ENCODE peak calls at places on chromosomes 7 and 10, in six cellular contexts. One of them, this sample, is unnamed.

GRCh38 chr10:86659721-86660438 is 5.5 kb downstream of the OPN4 start:
- DNase-seq in fibroblast of lung: no peak
- DNase-seq in neuronal stem cell: no peak
- DNase-seq in brain microvascular endothelial cell: no peak
- DNase-seq in GM23248: no peak
- DNase-seq in HCT116: no peak
- DNase-seq in this sample: peak

GRCh38 chr10:208616-209015 is 73.4 kb downstream of the ZMYND11 start:
- DNase-seq in fibroblast of lung: no peak
- DNase-seq in neuronal stem cell: no peak
- DNase-seq in brain microvascular endothelial cell: no peak
- DNase-seq in GM23248: no peak
- DNase-seq in HCT116: no peak
- DNase-seq in this sample: no peak

GRCh38 chr10:60899266-60899665 is 44.7 kb downstream of the RHOBTB1 start:
- DNase-seq in fibroblast of lung: no peak
- DNase-seq in neuronal stem cell: no peak
- DNase-seq in brain microvascular endothelial cell: no peak
- DNase-seq in GM23248: no peak
- DNase-seq in HCT116: no peak
- DNase-seq in this sample: no peak

GRCh38 chr10:14645239-14645960 is 129.3 kb downstream of the FAM107B start:
- DNase-seq in fibroblast of lung: no peak
- DNase-seq in neuronal stem cell: no peak
- DNase-seq in brain microvascular endothelial cell: no peak
- DNase-seq in GM23248: no peak
- DNase-seq in HCT116: no peak
- DNase-seq in this sample: no peak

GRCh38 chr10:26410356-26410755 is 27.8 kb upstream of the APBB1IP start:
- DNase-seq in fibroblast of lung: no peak
- DNase-seq in neuronal stem cell: no peak
- DNase-seq in brain microvascular endothelial cell: no peak
- DNase-seq in GM23248: no peak
- DNase-seq in HCT116: no peak
- DNase-seq in this sample: no peak

GRCh38 chr10:37275216-37275777 is 149.9 kb downstream of the ANKRD30A start:
- DNase-seq in fibroblast of lung: no peak
- DNase-seq in neuronal stem cell: no peak
- DNase-seq in brain microvascular endothelial cell: no peak
- DNase-seq in GM23248: no peak
- DNase-seq in HCT116: no peak
- DNase-seq in this sample: no peak

GRCh38 chr7:37287093-37287492 is 161.6 kb downstream of the ELMO1 start:
- DNase-seq in fibroblast of lung: no peak
- DNase-seq in neuronal stem cell: no peak
- DNase-seq in brain microvascular endothelial cell: no peak
- DNase-seq in GM23248: no peak
- DNase-seq in HCT116: no peak
- DNase-seq in this sample: no peak

GRCh38 chr7:4077980-4078379 is 604.1 kb upstream of the FOXK1 start:
- DNase-seq in fibroblast of lung: no peak
- DNase-seq in neuronal stem cell: no peak
- DNase-seq in brain microvascular endothelial cell: no peak
- DNase-seq in GM23248: no peak
- DNase-seq in HCT116: no peak
- DNase-seq in this sample: no peak

GRCh38 chr10:119305860-119306513 is 98.6 kb downstream of the GRK5 start:
- DNase-seq in fibroblast of lung: peak
- DNase-seq in neuronal stem cell: no peak
- DNase-seq in brain microvascular endothelial cell: peak
- DNase-seq in GM23248: peak
- DNase-seq in HCT116: peak
- DNase-seq in this sample: no peak

GRCh38 chr7:159119851-159120539 is 24.7 kb downstream of the VIPR2 start:
- DNase-seq in fibroblast of lung: no peak
- DNase-seq in neuronal stem cell: no peak
- DNase-seq in brain microvascular endothelial cell: no peak
- DNase-seq in GM23248: no peak
- DNase-seq in HCT116: no peak
- DNase-seq in this sample: peak

GRCh38 chr7:102306916-102307677 is 20.4 kb downstream of the SH2B2 start:
- DNase-seq in fibroblast of lung: peak
- DNase-seq in neuronal stem cell: no peak
- DNase-seq in brain microvascular endothelial cell: peak
- DNase-seq in GM23248: peak
- DNase-seq in HCT116: no peak
- DNase-seq in this sample: no peak

GRCh38 chr7:15707570-15707969 is 21.1 kb upstream of the MEOX2 start:
- DNase-seq in fibroblast of lung: no peak
- DNase-seq in neuronal stem cell: no peak
- DNase-seq in brain microvascular endothelial cell: no peak
- DNase-seq in GM23248: no peak
- DNase-seq in HCT116: no peak
- DNase-seq in this sample: no peak

GRCh38 chr10:127762925-127763324 is 25.9 kb downstream of the FOXI2 start:
- DNase-seq in fibroblast of lung: no peak
- DNase-seq in neuronal stem cell: no peak
- DNase-seq in brain microvascular endothelial cell: no peak
- DNase-seq in GM23248: no peak
- DNase-seq in HCT116: no peak
- DNase-seq in this sample: no peak

GRCh38 chr10:79185796-79186374 is 117.1 kb downstream of the ZMIZ1 start:
- DNase-seq in fibroblast of lung: no peak
- DNase-seq in neuronal stem cell: no peak
- DNase-seq in brain microvascular endothelial cell: no peak
- DNase-seq in GM23248: no peak
- DNase-seq in HCT116: no peak
- DNase-seq in this sample: no peak

GRCh38 chr7:93799750-93800357 is 90.7 kb downstream of the TFPI2 start:
- DNase-seq in fibroblast of lung: peak
- DNase-seq in neuronal stem cell: peak
- DNase-seq in brain microvascular endothelial cell: no peak
- DNase-seq in GM23248: peak
- DNase-seq in HCT116: no peak
- DNase-seq in this sample: no peak

GRCh38 chr10:131860806-131861440 is 39.9 kb upstream of the PPP2R2D start:
- DNase-seq in fibroblast of lung: no peak
- DNase-seq in neuronal stem cell: no peak
- DNase-seq in brain microvascular endothelial cell: no peak
- DNase-seq in GM23248: no peak
- DNase-seq in HCT116: no peak
- DNase-seq in this sample: no peak

GRCh38 chr10:133391761-133392518 is 2.0 kb upstream of the MTG1 start:
- DNase-seq in fibroblast of lung: no peak
- DNase-seq in neuronal stem cell: no peak
- DNase-seq in brain microvascular endothelial cell: no peak
- DNase-seq in GM23248: no peak
- DNase-seq in HCT116: no peak
- DNase-seq in this sample: no peak

GRCh38 chr10:102300289-102300843 is 55.0 kb downstream of the GBF1 start:
- DNase-seq in fibroblast of lung: peak
- DNase-seq in neuronal stem cell: no peak
- DNase-seq in brain microvascular endothelial cell: peak
- DNase-seq in GM23248: peak
- DNase-seq in HCT116: no peak
- DNase-seq in this sample: no peak

GRCh38 chr7:98617051-98617959 is at the start of gene NPTX2:
- DNase-seq in fibroblast of lung: peak
- DNase-seq in neuronal stem cell: peak
- DNase-seq in brain microvascular endothelial cell: no peak
- DNase-seq in GM23248: peak
- DNase-seq in HCT116: no peak
- DNase-seq in this sample: no peak

GRCh38 chr10:43284341-43284910 is 17.6 kb upstream of the RASGEF1A start:
- DNase-seq in fibroblast of lung: no peak
- DNase-seq in neuronal stem cell: no peak
- DNase-seq in brain microvascular endothelial cell: no peak
- DNase-seq in GM23248: peak
- DNase-seq in HCT116: no peak
- DNase-seq in this sample: peak

GRCh38 chr7:87187120-87187519 is 32.4 kb downstream of the TMEM243 start:
- DNase-seq in fibroblast of lung: no peak
- DNase-seq in neuronal stem cell: no peak
- DNase-seq in brain microvascular endothelial cell: no peak
- DNase-seq in GM23248: no peak
- DNase-seq in HCT116: no peak
- DNase-seq in this sample: no peak

GRCh38 chr7:73650524-73650923 is 17.1 kb upstream of the VPS37D start:
- DNase-seq in fibroblast of lung: no peak
- DNase-seq in neuronal stem cell: no peak
- DNase-seq in brain microvascular endothelial cell: no peak
- DNase-seq in GM23248: no peak
- DNase-seq in HCT116: no peak
- DNase-seq in this sample: no peak

GRCh38 chr7:77254429-77254828 is 54.8 kb upstream of the FGL2 start:
- DNase-seq in fibroblast of lung: no peak
- DNase-seq in neuronal stem cell: no peak
- DNase-seq in brain microvascular endothelial cell: no peak
- DNase-seq in GM23248: no peak
- DNase-seq in HCT116: no peak
- DNase-seq in this sample: no peak

GRCh38 chr10:97683556-97684357 is 3.3 kb downstream of the AVPI1 start:
- DNase-seq in fibroblast of lung: peak
- DNase-seq in neuronal stem cell: no peak
- DNase-seq in brain microvascular endothelial cell: no peak
- DNase-seq in GM23248: peak
- DNase-seq in HCT116: no peak
- DNase-seq in this sample: no peak

GRCh38 chr10:12729885-12730284 is 271.6 kb downstream of the CCDC3 start:
- DNase-seq in fibroblast of lung: no peak
- DNase-seq in neuronal stem cell: no peak
- DNase-seq in brain microvascular endothelial cell: no peak
- DNase-seq in GM23248: no peak
- DNase-seq in HCT116: no peak
- DNase-seq in this sample: no peak

GRCh38 chr7:15922002-15922401 is 235.5 kb upstream of the MEOX2 start:
- DNase-seq in fibroblast of lung: no peak
- DNase-seq in neuronal stem cell: no peak
- DNase-seq in brain microvascular endothelial cell: no peak
- DNase-seq in GM23248: no peak
- DNase-seq in HCT116: no peak
- DNase-seq in this sample: no peak

GRCh38 chr10:118310822-118311221 is 31.3 kb downstream of the FAM204A start:
- DNase-seq in fibroblast of lung: no peak
- DNase-seq in neuronal stem cell: no peak
- DNase-seq in brain microvascular endothelial cell: no peak
- DNase-seq in GM23248: peak
- DNase-seq in HCT116: no peak
- DNase-seq in this sample: no peak

DNA sequence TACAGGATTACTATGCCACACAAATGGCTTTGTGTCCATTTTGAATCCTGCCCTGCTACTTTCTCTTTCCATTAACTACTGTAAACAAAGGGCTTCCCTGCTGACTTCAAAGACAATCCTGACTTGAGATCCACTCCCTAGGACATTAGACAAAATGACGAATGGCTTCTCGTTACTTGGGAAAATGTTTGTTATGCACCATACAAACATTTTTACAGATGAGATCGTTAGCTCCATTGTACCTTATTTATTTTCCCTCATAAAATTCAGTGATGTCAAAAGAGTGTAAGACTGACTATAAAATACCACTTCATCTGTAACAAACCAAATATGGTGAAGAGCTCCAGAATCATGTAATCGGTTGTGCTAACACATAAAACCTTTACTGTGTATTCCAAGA is 121.8 kb downstream of the CD36 start:
- DNase-seq in fibroblast of lung: no peak
- DNase-seq in neuronal stem cell: no peak
- DNase-seq in brain microvascular endothelial cell: no peak
- DNase-seq in GM23248: no peak
- DNase-seq in HCT116: no peak
- DNase-seq in this sample: no peak
- H3K4me3 ChIP-seq in fibroblast of lung: no peak
- H3K4me3 ChIP-seq in neuronal stem cell: no peak
- H3K4me3 ChIP-seq in brain microvascular endothelial cell: no peak
- H3K4me3 ChIP-seq in GM23248: no peak
- H3K4me3 ChIP-seq in HCT116: no peak
- H3K4me3 ChIP-seq in this sample: no peak

GRCh38 chr10:99908512-99908911 is 101.2 kb downstream of the DNMBP start:
- DNase-seq in fibroblast of lung: peak
- DNase-seq in neuronal stem cell: no peak
- DNase-seq in brain microvascular endothelial cell: no peak
- DNase-seq in GM23248: peak
- DNase-seq in HCT116: no peak
- DNase-seq in this sample: no peak

GRCh38 chr10:99914236-99914635 is 95.5 kb downstream of the DNMBP start:
- DNase-seq in fibroblast of lung: no peak
- DNase-seq in neuronal stem cell: no peak
- DNase-seq in brain microvascular endothelial cell: no peak
- DNase-seq in GM23248: no peak
- DNase-seq in HCT116: no peak
- DNase-seq in this sample: no peak

GRCh38 chr10:99913831-99914235 is 95.9 kb downstream of the DNMBP start:
- DNase-seq in fibroblast of lung: peak
- DNase-seq in neuronal stem cell: peak
- DNase-seq in brain microvascular endothelial cell: no peak
- DNase-seq in GM23248: no peak
- DNase-seq in HCT116: no peak
- DNase-seq in this sample: peak

GRCh38 chr10:99915414-99915813 is 94.3 kb downstream of the DNMBP start:
- DNase-seq in fibroblast of lung: no peak
- DNase-seq in neuronal stem cell: no peak
- DNase-seq in brain microvascular endothelial cell: no peak
- DNase-seq in GM23248: no peak
- DNase-seq in HCT116: no peak
- DNase-seq in this sample: no peak

GRCh38 chr10:99912057-99912456 is 97.7 kb downstream of the DNMBP start:
- DNase-seq in fibroblast of lung: no peak
- DNase-seq in neuronal stem cell: no peak
- DNase-seq in brain microvascular endothelial cell: no peak
- DNase-seq in GM23248: no peak
- DNase-seq in HCT116: no peak
- DNase-seq in this sample: no peak
- H3K4me3 ChIP-seq in fibroblast of lung: no peak
- H3K4me3 ChIP-seq in neuronal stem cell: peak
- H3K4me3 ChIP-seq in brain microvascular endothelial cell: no peak
- H3K4me3 ChIP-seq in GM23248: no peak
- H3K4me3 ChIP-seq in HCT116: no peak
- H3K4me3 ChIP-seq in this sample: no peak

GRCh38 chr7:5218564-5219360 is 28.7 kb downstream of the WIPI2 start:
- DNase-seq in fibroblast of lung: no peak
- DNase-seq in neuronal stem cell: no peak
- DNase-seq in brain microvascular endothelial cell: no peak
- DNase-seq in GM23248: no peak
- DNase-seq in HCT116: no peak
- DNase-seq in this sample: no peak
- H3K4me3 ChIP-seq in fibroblast of lung: no peak
- H3K4me3 ChIP-seq in neuronal stem cell: no peak
- H3K4me3 ChIP-seq in brain microvascular endothelial cell: no peak
- H3K4me3 ChIP-seq in GM23248: no peak
- H3K4me3 ChIP-seq in HCT116: no peak
- H3K4me3 ChIP-seq in this sample: no peak

DNA sequence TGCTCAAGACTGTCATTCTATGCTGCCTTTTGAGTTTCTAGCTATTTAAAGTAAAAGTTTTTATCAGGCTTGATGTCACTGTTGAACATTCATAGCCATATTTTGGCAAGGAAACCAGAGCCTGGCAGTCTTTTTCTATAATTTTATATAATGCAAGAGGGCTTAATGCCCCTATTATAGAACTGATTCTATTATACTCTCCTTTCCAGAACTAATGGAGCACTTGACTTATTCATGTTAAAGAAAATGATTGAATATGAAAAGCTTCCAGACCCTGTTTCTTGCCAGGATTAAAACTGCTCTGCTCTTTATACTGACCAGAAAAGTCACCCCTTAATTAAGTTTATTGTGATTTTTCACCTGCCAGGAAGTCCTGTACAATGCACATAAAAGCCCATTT is 337.6 kb upstream of the CHRM2 start:
- DNase-seq in fibroblast of lung: no peak
- DNase-seq in neuronal stem cell: no peak
- DNase-seq in brain microvascular endothelial cell: no peak
- DNase-seq in GM23248: no peak
- DNase-seq in HCT116: no peak
- DNase-seq in this sample: no peak
- H3K4me3 ChIP-seq in fibroblast of lung: no peak
- H3K4me3 ChIP-seq in neuronal stem cell: no peak
- H3K4me3 ChIP-seq in brain microvascular endothelial cell: no peak
- H3K4me3 ChIP-seq in GM23248: no peak
- H3K4me3 ChIP-seq in HCT116: no peak
- H3K4me3 ChIP-seq in this sample: no peak

This sample was measured in Caco-2.